ENCODE peak calls at places on chromosome 6, in four cellular contexts. Q is AG20443, D is tibial nerve, W is AG08395. A is an unnamed sample.

GRCh38 chr6:139290787-139291294 is 957 bp downstream of the TXLNB start:
- DNase-seq in Q (peak; percentile 48), D (no peak), W (peak; percentile 39), A (no peak)

GRCh38 chr6:79525272-79526100 is 11.7 kb downstream of the LCA5 start:
- DNase-seq in Q (no peak), D (peak; percentile 38), W (no peak), A (no peak)

GRCh38 chr6:135299256-135299655 is 118.1 kb downstream of the MYB start:
- DNase-seq in Q (no peak), W (no peak), D (no peak), A (peak; percentile 10)

GRCh38 chr6:35378281-35378680 is 35.9 kb downstream of the PPARD start:
- DNase-seq in D (no peak), Q (no peak), W (no peak), A (no peak)

GRCh38 chr6:157244780-157245179 is 78.5 kb downstream of the TMEM242 start:
- DNase-seq in Q (no peak), W (no peak), D (no peak), A (no peak)

GRCh38 chr6:146856296-146856695 is 257.5 kb downstream of the ADGB start:
- DNase-seq in D (no peak), Q (no peak), W (no peak), A (no peak)

GRCh38 chr6:55652429-55652828 is 73.4 kb upstream of the HMGCLL1 start:
- DNase-seq in D (no peak), Q (no peak), W (no peak), A (no peak)

GRCh38 chr6:160084198-160084776 is 37.3 kb upstream of the SLC22A1 start:
- DNase-seq in W (no peak), Q (no peak), D (no peak), A (no peak)

GRCh38 chr6:28807682-28808280 is 116.0 kb downstream of the TRIM27 start:
- DNase-seq in Q (peak; percentile 36), D (no peak), W (peak; percentile 45), A (no peak)

GRCh38 chr6:135481786-135482369 is 15.7 kb downstream of the AHI1 start:
- DNase-seq in D (no peak), W (no peak), Q (no peak), A (no peak)

GRCh38 chr6:118565317-118565960 is 17.3 kb downstream of the PLN start:
- DNase-seq in Q (no peak), W (no peak), D (no peak), A (no peak)

GRCh38 chr6:41659935-41660334 is 21.7 kb downstream of the MDFI start:
- DNase-seq in W (no peak), D (no peak), Q (no peak), A (no peak)

GRCh38 chr6:90021701-90022100 is 127.4 kb downstream of the GJA10 start:
- DNase-seq in W (no peak), D (no peak), Q (no peak), A (no peak)

GRCh38 chr6:39927159-39927558 is 7.1 kb downstream of the MOCS1 start:
- DNase-seq in Q (no peak), W (peak; percentile 18), D (no peak), A (no peak)

GRCh38 chr6:29809249-29809648 is 18.4 kb upstream of the HLA-G start:
- DNase-seq in W (no peak), D (no peak), Q (no peak), A (peak; percentile 16)

GRCh38 chr6:137044366-137045220 is at the start of gene IL20RA:
- DNase-seq in Q (peak; percentile 67), D (no peak), W (peak; percentile 30), A (no peak)

GRCh38 chr6:170063851-170064617 is 226.8 kb downstream of the DLL1 start:
- DNase-seq in D (no peak), Q (no peak), W (no peak), A (no peak)